ENCODE peak calls at places on chromosomes 6 and 20, in seven cellular contexts. C is AG04450, G is MM.1S, Q is epithelial cell of esophagus, J is HCEC 1CT, P is omental fat pad, I is DMS53. U is an unnamed sample.

GRCh38 chr20:25632940-25633790 is 9.4 kb upstream of the NANP start:
- DNase-seq in G (no peak), Q (peak; percentile 92), P (no peak), J (peak; percentile 73), C (no peak), I (no peak), U (peak; percentile 56)

GRCh38 chr6:62516287-62517152 is 230.5 kb upstream of the KHDRBS2 start:
- DNase-seq in J (no peak), P (no peak), I (no peak), Q (no peak), C (no peak), G (no peak), U (no peak)

GRCh38 chr6:133548409-133548808 is 307.3 kb downstream of the EYA4 start:
- DNase-seq in P (no peak), J (no peak), Q (no peak), I (no peak), C (peak; percentile 70), G (no peak), U (no peak)

GRCh38 chr20:32820698-32821378 is 1.1 kb downstream of the MAPRE1 start:
- DNase-seq in C (no peak), P (no peak), I (peak; percentile 54), Q (no peak), G (no peak), J (no peak), U (no peak)

GRCh38 chr20:34495307-34495706 is 20.9 kb upstream of the DYNLRB1 start:
- DNase-seq in P (no peak), G (no peak), J (no peak), C (no peak), I (no peak), Q (no peak), U (no peak)

GRCh38 chr6:137688230-137688971 is 178.7 kb upstream of the TNFAIP3 start:
- DNase-seq in P (no peak), C (no peak), Q (peak; percentile 38), I (no peak), J (no peak), G (no peak), U (no peak)

GRCh38 chr20:62929051-62929538 is 2.8 kb upstream of the DIDO1 start:
- DNase-seq in C (no peak), P (no peak), G (no peak), I (no peak), J (peak; percentile 49), Q (peak; percentile 59), U (no peak)

GRCh38 chr6:53985361-53985760 is 125.9 kb upstream of the MLIP start:
- DNase-seq in Q (no peak), C (no peak), P (no peak), J (no peak), G (no peak), I (no peak), U (no peak)

GRCh38 chr20:63186528-63187316 is 29.2 kb downstream of the YTHDF1 start:
- DNase-seq in P (no peak), J (no peak), Q (peak; percentile 84), C (no peak), I (no peak), G (no peak), U (peak; percentile 37)

GRCh38 chr6:158417760-158418098 is 105.5 kb downstream of the TULP4 start:
- DNase-seq in C (no peak), G (no peak), P (no peak), Q (peak; percentile 38), I (no peak), J (peak; percentile 77), U (no peak)

GRCh38 chr6:123636282-123636681 is 468 bp downstream of the TRDN start:
- DNase-seq in P (no peak), G (no peak), C (no peak), J (no peak), Q (no peak), I (no peak), U (no peak)

GRCh38 chr6:134041093-134041492 is 11.3 kb downstream of the SLC2A12 start:
- DNase-seq in J (peak; percentile 36), C (no peak), G (no peak), Q (peak; percentile 86), P (no peak), I (peak; percentile 84), U (peak; percentile 66)

GRCh38 chr20:53002786-53003185 is 30.6 kb downstream of the TSHZ2 start:
- DNase-seq in G (no peak), P (no peak), I (no peak), Q (no peak), J (no peak), C (no peak), U (no peak)

GRCh38 chr6:107439418-107439817 is 19.9 kb downstream of the PDSS2 start:
- DNase-seq in G (no peak), C (no peak), Q (no peak), J (no peak), I (no peak), P (no peak), U (no peak)

GRCh38 chr6:163123098-163123497 is 291.4 kb upstream of the QKI start:
- DNase-seq in P (no peak), J (no peak), G (no peak), I (peak; percentile 94), C (no peak), Q (no peak), U (no peak)

U was measured in epithelial cell of prostate.